ENCODE peak calls at places on chromosomes 3 and 15, in seven cellular contexts. One of them, this sample, is unnamed.

GRCh38 chr3:88433572-88433971 is 283.8 kb downstream of the C3orf38 start:
- DNase-seq in thoracic aorta: no peak
- DNase-seq in prostate gland: no peak
- DNase-seq in GM23338: no peak
- DNase-seq in BJ: no peak
- DNase-seq in cardiac muscle cell: no peak
- DNase-seq in CD4-positive, alpha-beta T cell: no peak
- DNase-seq in this sample: no peak

GRCh38 chr3:126936110-126936509 is 46.8 kb upstream of the PLXNA1 start:
- DNase-seq in thoracic aorta: no peak
- DNase-seq in prostate gland: no peak
- DNase-seq in GM23338: no peak
- DNase-seq in BJ: no peak
- DNase-seq in cardiac muscle cell: no peak
- DNase-seq in CD4-positive, alpha-beta T cell: no peak
- DNase-seq in this sample: no peak

GRCh38 chr3:109338322-109338721 is 976 bp upstream of the DPPA4 start:
- DNase-seq in thoracic aorta: no peak
- DNase-seq in prostate gland: no peak
- DNase-seq in GM23338: no peak
- DNase-seq in BJ: no peak
- DNase-seq in cardiac muscle cell: no peak
- DNase-seq in CD4-positive, alpha-beta T cell: no peak
- DNase-seq in this sample: no peak

GRCh38 chr3:79086514-79086913 is 681.3 kb downstream of the ROBO1 start:
- DNase-seq in thoracic aorta: no peak
- DNase-seq in prostate gland: peak; percentile 49
- DNase-seq in GM23338: peak; percentile 81
- DNase-seq in BJ: no peak
- DNase-seq in cardiac muscle cell: peak; percentile 74
- DNase-seq in CD4-positive, alpha-beta T cell: no peak
- DNase-seq in this sample: peak; percentile 65

GRCh38 chr15:60086676-60087446 is 82.8 kb downstream of the FOXB1 start:
- DNase-seq in thoracic aorta: no peak
- DNase-seq in prostate gland: no peak
- DNase-seq in GM23338: no peak
- DNase-seq in BJ: no peak
- DNase-seq in cardiac muscle cell: no peak
- DNase-seq in CD4-positive, alpha-beta T cell: no peak
- DNase-seq in this sample: no peak

GRCh38 chr3:152650177-152650576 is 184.8 kb upstream of the P2RY1 start:
- DNase-seq in thoracic aorta: no peak
- DNase-seq in prostate gland: no peak
- DNase-seq in GM23338: no peak
- DNase-seq in BJ: no peak
- DNase-seq in cardiac muscle cell: no peak
- DNase-seq in CD4-positive, alpha-beta T cell: no peak
- DNase-seq in this sample: no peak

GRCh38 chr15:64740361-64741170 is 34.8 kb downstream of the RBPMS2 start:
- DNase-seq in thoracic aorta: no peak
- DNase-seq in prostate gland: peak; percentile 46
- DNase-seq in GM23338: no peak
- DNase-seq in BJ: no peak
- DNase-seq in cardiac muscle cell: no peak
- DNase-seq in CD4-positive, alpha-beta T cell: no peak
- DNase-seq in this sample: no peak

GRCh38 chr15:89034305-89034704 is 54.0 kb upstream of the ABHD2 start:
- DNase-seq in thoracic aorta: no peak
- DNase-seq in prostate gland: no peak
- DNase-seq in GM23338: no peak
- DNase-seq in BJ: no peak
- DNase-seq in cardiac muscle cell: no peak
- DNase-seq in CD4-positive, alpha-beta T cell: no peak
- DNase-seq in this sample: no peak

GRCh38 chr3:12577379-12577778 is 20.5 kb downstream of the MKRN2 start:
- DNase-seq in thoracic aorta: no peak
- DNase-seq in prostate gland: no peak
- DNase-seq in GM23338: no peak
- DNase-seq in BJ: no peak
- DNase-seq in cardiac muscle cell: no peak
- DNase-seq in CD4-positive, alpha-beta T cell: no peak
- DNase-seq in this sample: no peak

GRCh38 chr3:178117641-178118040 is 418.6 kb upstream of the KCNMB2 start:
- DNase-seq in thoracic aorta: no peak
- DNase-seq in prostate gland: no peak
- DNase-seq in GM23338: no peak
- DNase-seq in BJ: no peak
- DNase-seq in cardiac muscle cell: no peak
- DNase-seq in CD4-positive, alpha-beta T cell: no peak
- DNase-seq in this sample: no peak

GRCh38 chr3:159453036-159453435 is 535.6 kb upstream of the IL12A start:
- DNase-seq in thoracic aorta: no peak
- DNase-seq in prostate gland: no peak
- DNase-seq in GM23338: no peak
- DNase-seq in BJ: no peak
- DNase-seq in cardiac muscle cell: no peak
- DNase-seq in CD4-positive, alpha-beta T cell: no peak
- DNase-seq in this sample: no peak

GRCh38 chr15:39058371-39059131 is 493.9 kb upstream of the RASGRP1 start:
- DNase-seq in thoracic aorta: no peak
- DNase-seq in prostate gland: no peak
- DNase-seq in GM23338: no peak
- DNase-seq in BJ: no peak
- DNase-seq in cardiac muscle cell: no peak
- DNase-seq in CD4-positive, alpha-beta T cell: no peak
- DNase-seq in this sample: no peak

GRCh38 chr3:188901126-188901525 is 270.6 kb upstream of the TPRG1 start:
- DNase-seq in thoracic aorta: no peak
- DNase-seq in prostate gland: no peak
- DNase-seq in GM23338: no peak
- DNase-seq in BJ: no peak
- DNase-seq in cardiac muscle cell: no peak
- DNase-seq in CD4-positive, alpha-beta T cell: no peak
- DNase-seq in this sample: no peak

GRCh38 chr3:157135671-157136396 is 24.1 kb downstream of the CCNL1 start:
- DNase-seq in thoracic aorta: no peak
- DNase-seq in prostate gland: no peak
- DNase-seq in GM23338: no peak
- DNase-seq in BJ: no peak
- DNase-seq in cardiac muscle cell: peak; percentile 45
- DNase-seq in CD4-positive, alpha-beta T cell: no peak
- DNase-seq in this sample: no peak
- TF ChIP-seq CTCF in thoracic aorta: no peak
- TF ChIP-seq CTCF in prostate gland: peak; percentile 12
- TF ChIP-seq CTCF in GM23338: no peak
- TF ChIP-seq CTCF in BJ: no peak
- TF ChIP-seq CTCF in cardiac muscle cell: peak; percentile 25
- TF ChIP-seq CTCF in CD4-positive, alpha-beta T cell: no peak
- TF ChIP-seq CTCF in this sample: no peak

GRCh38 chr3:140822381-140823047 is 119.1 kb upstream of the SLC25A36 start:
- DNase-seq in thoracic aorta: no peak
- DNase-seq in prostate gland: no peak
- DNase-seq in GM23338: peak; percentile 14
- DNase-seq in BJ: no peak
- DNase-seq in cardiac muscle cell: peak; percentile 8
- DNase-seq in CD4-positive, alpha-beta T cell: no peak
- DNase-seq in this sample: no peak

GRCh38 chr3:140828585-140828984 is 113.1 kb upstream of the SLC25A36 start:
- DNase-seq in thoracic aorta: no peak
- DNase-seq in prostate gland: no peak
- DNase-seq in GM23338: no peak
- DNase-seq in BJ: no peak
- DNase-seq in cardiac muscle cell: no peak
- DNase-seq in CD4-positive, alpha-beta T cell: no peak
- DNase-seq in this sample: no peak

GRCh38 chr3:140827894-140828293 is 113.7 kb upstream of the SLC25A36 start:
- DNase-seq in thoracic aorta: no peak
- DNase-seq in prostate gland: no peak
- DNase-seq in GM23338: no peak
- DNase-seq in BJ: no peak
- DNase-seq in cardiac muscle cell: no peak
- DNase-seq in CD4-positive, alpha-beta T cell: no peak
- DNase-seq in this sample: no peak

GRCh38 chr3:140821493-140821892 is 120.1 kb upstream of the SLC25A36 start:
- DNase-seq in thoracic aorta: no peak
- DNase-seq in prostate gland: no peak
- DNase-seq in GM23338: no peak
- DNase-seq in BJ: no peak
- DNase-seq in cardiac muscle cell: no peak
- DNase-seq in CD4-positive, alpha-beta T cell: no peak
- DNase-seq in this sample: no peak

DNA sequence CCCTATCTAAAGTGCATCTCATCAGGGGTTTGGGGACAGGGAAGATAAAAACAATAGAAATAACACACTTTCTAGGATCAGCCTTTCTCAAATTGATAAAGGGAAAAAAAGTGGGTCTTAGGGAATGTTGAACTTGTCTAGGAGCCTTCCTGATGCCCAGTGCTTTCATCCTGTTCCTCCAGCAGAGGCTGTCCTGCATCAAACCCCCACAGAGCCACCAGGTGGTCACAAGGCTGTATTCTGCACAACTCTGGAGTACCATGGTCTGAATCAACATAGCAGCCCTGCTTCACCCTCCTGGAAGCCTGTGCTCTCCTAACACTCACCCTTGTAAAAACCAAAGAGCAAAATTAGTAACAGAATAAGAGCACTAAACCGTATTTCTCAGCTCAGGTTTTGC is 118.5 kb upstream of the SLC25A36 start:
- DNase-seq in thoracic aorta: no peak
- DNase-seq in prostate gland: no peak
- DNase-seq in GM23338: no peak
- DNase-seq in BJ: no peak
- DNase-seq in cardiac muscle cell: no peak
- DNase-seq in CD4-positive, alpha-beta T cell: no peak
- DNase-seq in this sample: no peak
- TF ChIP-seq CTCF in thoracic aorta: no peak
- TF ChIP-seq CTCF in prostate gland: no peak
- TF ChIP-seq CTCF in GM23338: peak; percentile 18
- TF ChIP-seq CTCF in BJ: no peak
- TF ChIP-seq CTCF in cardiac muscle cell: no peak
- TF ChIP-seq CTCF in CD4-positive, alpha-beta T cell: no peak
- TF ChIP-seq CTCF in this sample: no peak

DNA sequence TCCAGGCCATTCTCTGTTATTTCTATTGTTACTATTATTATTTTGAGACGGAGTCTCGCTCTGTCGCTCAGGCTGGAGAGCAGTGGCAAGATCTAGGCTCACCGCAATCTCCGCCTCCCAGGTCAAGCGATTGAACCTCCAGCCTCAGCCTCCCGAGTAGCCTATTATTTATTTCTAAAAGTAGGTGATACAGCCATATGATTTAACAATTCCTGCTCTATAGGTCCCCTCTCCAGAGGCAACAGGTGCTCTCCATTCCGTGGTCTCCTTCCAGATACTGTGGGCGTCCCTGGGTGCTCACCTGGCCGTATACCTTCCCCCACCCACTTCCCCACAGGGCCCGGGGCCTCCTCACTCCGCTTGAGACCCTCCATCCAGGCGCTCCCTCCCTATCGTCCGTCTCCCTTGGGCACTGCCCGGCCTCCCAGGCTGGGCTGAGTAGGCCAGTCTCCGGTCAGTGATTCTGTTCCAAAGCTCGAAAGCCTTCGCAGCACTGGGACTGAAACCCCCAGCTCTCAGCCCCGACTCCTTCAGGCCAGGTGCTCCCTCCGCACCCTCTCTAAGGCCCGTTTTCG is 708 bp upstream of the PTPN23 start:
- DNase-seq in thoracic aorta: no peak
- DNase-seq in prostate gland: no peak
- DNase-seq in GM23338: no peak
- DNase-seq in BJ: no peak
- DNase-seq in cardiac muscle cell: no peak
- DNase-seq in CD4-positive, alpha-beta T cell: no peak
- DNase-seq in this sample: no peak
- TF ChIP-seq CTCF in thoracic aorta: no peak
- TF ChIP-seq CTCF in prostate gland: no peak
- TF ChIP-seq CTCF in GM23338: no peak
- TF ChIP-seq CTCF in BJ: no peak
- TF ChIP-seq CTCF in cardiac muscle cell: no peak
- TF ChIP-seq CTCF in CD4-positive, alpha-beta T cell: no peak
- TF ChIP-seq CTCF in this sample: no peak

GRCh38 chr3:128369881-128370642 is 96.6 kb downstream of the DNAJB8 start:
- DNase-seq in thoracic aorta: no peak
- DNase-seq in prostate gland: no peak
- DNase-seq in GM23338: peak; percentile 27
- DNase-seq in BJ: no peak
- DNase-seq in cardiac muscle cell: peak; percentile 21
- DNase-seq in CD4-positive, alpha-beta T cell: no peak
- DNase-seq in this sample: no peak
- TF ChIP-seq CTCF in thoracic aorta: no peak
- TF ChIP-seq CTCF in prostate gland: no peak
- TF ChIP-seq CTCF in GM23338: peak; percentile 37
- TF ChIP-seq CTCF in BJ: no peak
- TF ChIP-seq CTCF in cardiac muscle cell: no peak
- TF ChIP-seq CTCF in CD4-positive, alpha-beta T cell: no peak
- TF ChIP-seq CTCF in this sample: no peak

GRCh38 chr3:123656691-123657090 is 71.8 kb upstream of the HACD2 start:
- DNase-seq in thoracic aorta: no peak
- DNase-seq in prostate gland: no peak
- DNase-seq in GM23338: peak; percentile 57
- DNase-seq in BJ: no peak
- DNase-seq in cardiac muscle cell: no peak
- DNase-seq in CD4-positive, alpha-beta T cell: no peak
- DNase-seq in this sample: no peak
- TF ChIP-seq CTCF in thoracic aorta: no peak
- TF ChIP-seq CTCF in prostate gland: no peak
- TF ChIP-seq CTCF in GM23338: peak; percentile 73
- TF ChIP-seq CTCF in BJ: peak; percentile 13
- TF ChIP-seq CTCF in cardiac muscle cell: no peak
- TF ChIP-seq CTCF in CD4-positive, alpha-beta T cell: no peak
- TF ChIP-seq CTCF in this sample: peak; percentile 63

GRCh38 chr3:52270252-52270754 is 8.1 kb downstream of the WDR82 start:
- DNase-seq in thoracic aorta: no peak
- DNase-seq in prostate gland: no peak
- DNase-seq in GM23338: no peak
- DNase-seq in BJ: no peak
- DNase-seq in cardiac muscle cell: no peak
- DNase-seq in CD4-positive, alpha-beta T cell: no peak
- DNase-seq in this sample: no peak

GRCh38 chr3:52262447-52262846 is 16.0 kb downstream of the WDR82 start:
- DNase-seq in thoracic aorta: no peak
- DNase-seq in prostate gland: no peak
- DNase-seq in GM23338: no peak
- DNase-seq in BJ: no peak
- DNase-seq in cardiac muscle cell: no peak
- DNase-seq in CD4-positive, alpha-beta T cell: no peak
- DNase-seq in this sample: no peak

GRCh38 chr3:52272831-52273230 is 5.6 kb downstream of the WDR82 start:
- DNase-seq in thoracic aorta: no peak
- DNase-seq in prostate gland: no peak
- DNase-seq in GM23338: no peak
- DNase-seq in BJ: no peak
- DNase-seq in cardiac muscle cell: no peak
- DNase-seq in CD4-positive, alpha-beta T cell: no peak
- DNase-seq in this sample: no peak

GRCh38 chr3:52265387-52265786 is 13.1 kb downstream of the WDR82 start:
- DNase-seq in thoracic aorta: no peak
- DNase-seq in prostate gland: no peak
- DNase-seq in GM23338: no peak
- DNase-seq in BJ: no peak
- DNase-seq in cardiac muscle cell: no peak
- DNase-seq in CD4-positive, alpha-beta T cell: no peak
- DNase-seq in this sample: no peak

GRCh38 chr3:52268036-52268435 is 10.4 kb downstream of the WDR82 start:
- DNase-seq in thoracic aorta: no peak
- DNase-seq in prostate gland: no peak
- DNase-seq in GM23338: no peak
- DNase-seq in BJ: no peak
- DNase-seq in cardiac muscle cell: no peak
- DNase-seq in CD4-positive, alpha-beta T cell: peak; percentile 61
- DNase-seq in this sample: no peak
- TF ChIP-seq CTCF in thoracic aorta: no peak
- TF ChIP-seq CTCF in prostate gland: no peak
- TF ChIP-seq CTCF in GM23338: no peak
- TF ChIP-seq CTCF in BJ: no peak
- TF ChIP-seq CTCF in cardiac muscle cell: no peak
- TF ChIP-seq CTCF in CD4-positive, alpha-beta T cell: no peak
- TF ChIP-seq CTCF in this sample: no peak

This sample was measured in type B pancreatic cell.